ENCODE peak calls at places on chromosomes 11 and 22, in seven cellular contexts. Y, E, S, M, P, Z and X are unnamed samples.
A peak's percentile ranks its signal among the peaks of the same experiment; 100 is the strongest.

GRCh38 chr11:12157241-12157661 is 46.9 kb downstream of the MICAL2 start:
- DNase-seq in Y (no peak), P (no peak), S (no peak), E (no peak), M (peak; percentile 84), Z (no peak), X (no peak)

GRCh38 chr22:44278234-44279058 is 34.3 kb downstream of the SHISAL1 start:
- DNase-seq in Y (no peak), M (no peak), S (no peak), Z (no peak), E (no peak), P (no peak), X (no peak)

GRCh38 chr11:75051043-75051442 is 45.6 kb downstream of the OR2AT4 start:
- DNase-seq in P (no peak), M (no peak), Z (peak; percentile 26), S (no peak), E (no peak), Y (no peak), X (no peak)

GRCh38 chr22:25013634-25014033 is 61.1 kb downstream of the KIAA1671 start:
- DNase-seq in Y (no peak), E (peak; percentile 40), P (no peak), Z (peak; percentile 50), S (no peak), M (no peak), X (peak; percentile 21)

GRCh38 chr11:1219446-1219835 is 3.4 kb upstream of the MUC5B start:
- DNase-seq in E (no peak), P (no peak), Z (no peak), M (no peak), S (no peak), Y (no peak), X (no peak)

GRCh38 chr11:75384438-75385080 is 14.8 kb upstream of the RPS3 start:
- DNase-seq in M (peak; percentile 85), E (peak; percentile 79), Z (peak; percentile 26), Y (peak; percentile 78), P (peak; percentile 66), S (peak; percentile 90), X (peak; percentile 81)

GRCh38 chr22:40552070-40552469 is 84.4 kb downstream of the MRTFA start:
- DNase-seq in S (no peak), M (no peak), Z (no peak), Y (no peak), P (no peak), E (no peak), X (no peak)

GRCh38 chr11:1224109-1224485 is 1.2 kb downstream of the MUC5B start:
- DNase-seq in Z (no peak), S (no peak), M (no peak), E (no peak), Y (no peak), P (no peak), X (no peak)

GRCh38 chr22:50694766-50695420 is 22.3 kb downstream of the SHANK3 start:
- DNase-seq in E (no peak), Y (no peak), M (no peak), S (no peak), P (no peak), Z (no peak), X (no peak)

GRCh38 chr22:49244466-49245420 is 582.9 kb downstream of the BRD1 start:
- DNase-seq in Y (no peak), E (no peak), M (no peak), S (no peak), Z (no peak), P (no peak), X (no peak)

GRCh38 chr11:69131644-69132300 is 24.0 kb upstream of the SMIM38 start:
- DNase-seq in S (peak; percentile 86), Z (peak; percentile 69), Y (no peak), M (peak; percentile 77), E (peak; percentile 73), P (no peak), X (peak; percentile 66)

GRCh38 chr11:8083871-8084281 is 2.9 kb downstream of the TUB start:
- DNase-seq in E (no peak), M (no peak), Z (no peak), Y (no peak), S (no peak), P (no peak), X (no peak)

GRCh38 chr11:77724639-77725038 is 87.0 kb upstream of the CLNS1A start:
- DNase-seq in P (no peak), S (no peak), M (no peak), E (no peak), Z (no peak), Y (no peak), X (no peak)